ENCODE peak calls at places on chromosomes 16 and 17, in four cellular contexts. One of them, this sample, is unnamed.

GRCh38 chr17:81291662-81292061 is 3.4 kb downstream of the SLC38A10 start:
- DNase-seq in AG08396: peak
- DNase-seq in NCI-H345: peak
- DNase-seq in HS-27A: no peak
- DNase-seq in this sample: peak

GRCh38 chr16:30112197-30113030 is 923 bp downstream of the GDPD3 start:
- DNase-seq in HS-27A: no peak
- DNase-seq in NCI-H345: peak
- DNase-seq in AG08396: peak
- DNase-seq in this sample: peak

GRCh38 chr17:40564883-40565744 is at the start of gene CCR7:
- DNase-seq in NCI-H345: no peak
- DNase-seq in AG08396: no peak
- DNase-seq in HS-27A: no peak
- DNase-seq in this sample: no peak

GRCh38 chr17:12510535-12510934 is 155.2 kb upstream of the MYOCD start:
- DNase-seq in NCI-H345: no peak
- DNase-seq in AG08396: peak
- DNase-seq in HS-27A: no peak
- DNase-seq in this sample: no peak

GRCh38 chr16:66409156-66409555 is 17.9 kb upstream of the BEAN1 start:
- DNase-seq in NCI-H345: no peak
- DNase-seq in AG08396: no peak
- DNase-seq in HS-27A: peak
- DNase-seq in this sample: no peak

GRCh38 chr17:27282054-27282501 is 11.8 kb upstream of the WSB1 start:
- DNase-seq in AG08396: no peak
- DNase-seq in HS-27A: no peak
- DNase-seq in NCI-H345: no peak
- DNase-seq in this sample: no peak

GRCh38 chr17:56319531-56319930 is 166.3 kb downstream of the ANKFN1 start:
- DNase-seq in HS-27A: peak
- DNase-seq in AG08396: peak
- DNase-seq in NCI-H345: peak
- DNase-seq in this sample: no peak

GRCh38 chr17:4230142-4230541 is 33.6 kb downstream of the ANKFY1 start:
- DNase-seq in NCI-H345: no peak
- DNase-seq in HS-27A: peak
- DNase-seq in AG08396: peak
- DNase-seq in this sample: peak

GRCh38 chr17:44122825-44123355 is 551 bp downstream of the HDAC5 start:
- DNase-seq in AG08396: no peak
- DNase-seq in HS-27A: no peak
- DNase-seq in NCI-H345: no peak
- DNase-seq in this sample: no peak

GRCh38 chr17:83146347-83146746 is 66.9 kb downstream of the METRNL start:
- DNase-seq in AG08396: no peak
- DNase-seq in HS-27A: no peak
- DNase-seq in NCI-H345: no peak
- DNase-seq in this sample: no peak

GRCh38 chr17:8147805-8148404 is 4.3 kb downstream of the PER1 start:
- DNase-seq in NCI-H345: no peak
- DNase-seq in AG08396: no peak
- DNase-seq in HS-27A: no peak
- DNase-seq in this sample: no peak

GRCh38 chr16:66519482-66519881 is 30.4 kb downstream of the TK2 start:
- DNase-seq in HS-27A: no peak
- DNase-seq in AG08396: no peak
- DNase-seq in NCI-H345: no peak
- DNase-seq in this sample: no peak

GRCh38 chr16:1859650-1860049 is 12.3 kb downstream of the MEIOB start:
- DNase-seq in NCI-H345: no peak
- DNase-seq in HS-27A: no peak
- DNase-seq in AG08396: no peak
- DNase-seq in this sample: no peak

GRCh38 chr17:2982854-2983636 is 80.4 kb downstream of the OR1D5 start:
- DNase-seq in HS-27A: no peak
- DNase-seq in NCI-H345: no peak
- DNase-seq in AG08396: peak
- DNase-seq in this sample: peak

GRCh38 chr16:9330036-9330545 is 238.6 kb downstream of the HAPSTR1 start:
- DNase-seq in HS-27A: no peak
- DNase-seq in NCI-H345: no peak
- DNase-seq in AG08396: no peak
- DNase-seq in this sample: no peak

GRCh38 chr17:40511667-40512221 is 10.3 kb upstream of the TNS4 start:
- DNase-seq in HS-27A: no peak
- DNase-seq in AG08396: no peak
- DNase-seq in NCI-H345: no peak
- DNase-seq in this sample: no peak

GRCh38 chr16:46688101-46688656 is 799 bp downstream of the VPS35 start:
- DNase-seq in NCI-H345: no peak
- DNase-seq in HS-27A: no peak
- DNase-seq in AG08396: no peak
- DNase-seq in this sample: no peak

GRCh38 chr17:34436607-34437006 is 73.6 kb upstream of the CCL1 start:
- DNase-seq in HS-27A: no peak
- DNase-seq in AG08396: no peak
- DNase-seq in NCI-H345: no peak
- DNase-seq in this sample: no peak

GRCh38 chr17:67675481-67675880 is 42.3 kb upstream of the NOL11 start:
- DNase-seq in AG08396: no peak
- DNase-seq in NCI-H345: no peak
- DNase-seq in HS-27A: no peak
- DNase-seq in this sample: no peak

GRCh38 chr16:50169555-50170096 is 16.5 kb downstream of the TENT4B start:
- DNase-seq in AG08396: no peak
- DNase-seq in HS-27A: no peak
- DNase-seq in NCI-H345: no peak
- DNase-seq in this sample: peak

GRCh38 chr16:67842509-67843342 is 606 bp downstream of the THAP11 start:
- DNase-seq in AG08396: peak
- DNase-seq in NCI-H345: peak
- DNase-seq in HS-27A: no peak
- DNase-seq in this sample: peak

GRCh38 chr16:54158986-54159385 is 127.6 kb downstream of the IRX3 start:
- DNase-seq in AG08396: no peak
- DNase-seq in HS-27A: no peak
- DNase-seq in NCI-H345: no peak
- DNase-seq in this sample: no peak

GRCh38 chr17:63987616-63988478 is 10.3 kb upstream of the PRR29 start:
- DNase-seq in NCI-H345: no peak
- DNase-seq in HS-27A: no peak
- DNase-seq in AG08396: no peak
- DNase-seq in this sample: peak

GRCh38 chr17:77312786-77313599 is 172.2 kb downstream of the SEC14L1 start:
- DNase-seq in NCI-H345: no peak
- DNase-seq in AG08396: peak
- DNase-seq in HS-27A: no peak
- DNase-seq in this sample: peak

GRCh38 chr16:85625053-85625452 is 11.9 kb downstream of the GSE1 start:
- DNase-seq in NCI-H345: no peak
- DNase-seq in AG08396: no peak
- DNase-seq in HS-27A: no peak
- DNase-seq in this sample: no peak

GRCh38 chr17:56866496-56866895 is 32.5 kb downstream of the DGKE start:
- DNase-seq in AG08396: no peak
- DNase-seq in NCI-H345: no peak
- DNase-seq in HS-27A: no peak
- DNase-seq in this sample: no peak

GRCh38 chr17:75498726-75499213 is 16.6 kb downstream of the CASKIN2 start:
- DNase-seq in HS-27A: no peak
- DNase-seq in NCI-H345: no peak
- DNase-seq in AG08396: no peak
- DNase-seq in this sample: peak

GRCh38 chr17:1223662-1224061 is 43.9 kb upstream of the ABR start:
- DNase-seq in NCI-H345: no peak
- DNase-seq in AG08396: no peak
- DNase-seq in HS-27A: no peak
- DNase-seq in this sample: no peak

GRCh38 chr16:70433456-70434103 is 5.3 kb downstream of the ST3GAL2 start:
- DNase-seq in AG08396: no peak
- DNase-seq in HS-27A: no peak
- DNase-seq in NCI-H345: no peak
- DNase-seq in this sample: peak

GRCh38 chr16:2143874-2144485 is 4.4 kb upstream of the RAB26 start:
- DNase-seq in NCI-H345: no peak
- DNase-seq in AG08396: no peak
- DNase-seq in HS-27A: no peak
- DNase-seq in this sample: peak

GRCh38 chr17:4968916-4969550 is 1.4 kb upstream of the SPAG7 start:
- DNase-seq in AG08396: peak
- DNase-seq in HS-27A: no peak
- DNase-seq in NCI-H345: no peak
- DNase-seq in this sample: peak

GRCh38 chr17:80779961-80780380 is 211.7 kb upstream of the CHMP6 start:
- DNase-seq in NCI-H345: no peak
- DNase-seq in HS-27A: no peak
- DNase-seq in AG08396: no peak
- DNase-seq in this sample: no peak

GRCh38 chr17:27782791-27783206 is 17.5 kb downstream of the NOS2 start:
- DNase-seq in AG08396: no peak
- DNase-seq in HS-27A: no peak
- DNase-seq in NCI-H345: no peak
- DNase-seq in this sample: no peak

GRCh38 chr17:46776298-46777005 is 42.0 kb downstream of the WNT3 start:
- DNase-seq in HS-27A: no peak
- DNase-seq in AG08396: no peak
- DNase-seq in NCI-H345: no peak
- DNase-seq in this sample: no peak

GRCh38 chr17:56809106-56809819 is 24.5 kb downstream of the C17orf67 start:
- DNase-seq in HS-27A: no peak
- DNase-seq in AG08396: no peak
- DNase-seq in NCI-H345: no peak
- DNase-seq in this sample: no peak

GRCh38 chr17:17156107-17156506 is 50.0 kb downstream of the PLD6 start:
- DNase-seq in NCI-H345: no peak
- DNase-seq in AG08396: peak
- DNase-seq in HS-27A: no peak
- DNase-seq in this sample: no peak

GRCh38 chr17:74108126-74108705 is 95.3 kb upstream of the RPL38 start:
- DNase-seq in HS-27A: no peak
- DNase-seq in NCI-H345: no peak
- DNase-seq in AG08396: no peak
- DNase-seq in this sample: no peak

GRCh38 chr17:32610027-32610650 is 123.3 kb downstream of the CDK5R1 start:
- DNase-seq in AG08396: no peak
- DNase-seq in HS-27A: no peak
- DNase-seq in NCI-H345: no peak
- DNase-seq in this sample: peak

GRCh38 chr17:42683407-42684031 is 1.2 kb downstream of the CNTNAP1 start:
- DNase-seq in HS-27A: no peak
- DNase-seq in NCI-H345: no peak
- DNase-seq in AG08396: peak
- DNase-seq in this sample: no peak

GRCh38 chr17:70655179-70655578 is 485.8 kb downstream of the KCNJ2 start:
- DNase-seq in HS-27A: no peak
- DNase-seq in AG08396: no peak
- DNase-seq in NCI-H345: no peak
- DNase-seq in this sample: no peak

This sample was measured in ELF-1.